ENCODE peak calls at places on chromosomes 11 and 22, in six cellular contexts. X is AG08395; T is NCI-H1417; E is BJ; P is stimulated activated naive CD8-positive, alpha-beta T cell treated with anti-CD3 and anti-CD28 coated beads, Interleukin-15, Interleukin-2, amounts not matched to agents 100 U/mL and 50 U/mL, for 24 hours; J is left cardiac atrium. I is an unnamed sample.

GRCh38 chr11:5767056-5767455 is 13.0 kb downstream of the OR52N4 start:
- DNase-seq in X (no peak), T (no peak), E (no peak), P (no peak), J (no peak), I (no peak)

GRCh38 chr11:3022982-3023381 is 30.9 kb upstream of the NAP1L4 start:
- DNase-seq in X (peak; percentile 78), T (no peak), E (peak; percentile 45), P (no peak), J (no peak), I (no peak)

GRCh38 chr22:48391171-48391711 is 1436.4 kb downstream of the BRD1 start:
- DNase-seq in X (no peak), T (peak; percentile 47), E (no peak), P (no peak), J (no peak), I (no peak)

GRCh38 chr11:2135648-2136201 is 3.5 kb downstream of the IGF2 start:
- DNase-seq in X (no peak), T (no peak), E (no peak), P (no peak), J (no peak), I (no peak)

GRCh38 chr22:23222875-23223565 is 42.7 kb downstream of the BCR start:
- DNase-seq in X (no peak), T (no peak), E (no peak), P (no peak), J (no peak), I (no peak)

GRCh38 chr11:120186799-120187591 is 23.8 kb upstream of the OAF start:
- DNase-seq in X (peak; percentile 40), T (no peak), E (no peak), P (peak; percentile 20), J (no peak), I (peak; percentile 60)

GRCh38 chr11:21465203-21465602 is 727.7 kb upstream of the ANO5 start:
- DNase-seq in X (no peak), T (peak; percentile 45), E (no peak), P (no peak), J (no peak), I (no peak)

GRCh38 chr11:2156416-2157182 is 4.4 kb downstream of the INS start:
- DNase-seq in X (peak; percentile 88), T (peak; percentile 78), E (no peak), P (peak; percentile 71), J (peak; percentile 71), I (peak; percentile 77)

GRCh38 chr22:20268350-20269012 is 363 bp upstream of the RTN4R start:
- DNase-seq in X (peak; percentile 65), T (peak; percentile 43), E (no peak), P (peak; percentile 75), J (peak; percentile 70), I (peak; percentile 53)

GRCh38 chr11:75499423-75500305 is 26.1 kb downstream of the GDPD5 start:
- DNase-seq in X (peak; percentile 97), T (no peak), E (peak; percentile 98), P (no peak), J (peak; percentile 55), I (no peak)

GRCh38 chr11:126384449-126385070 is 29.1 kb downstream of the ST3GAL4 start:
- DNase-seq in X (no peak), T (no peak), E (no peak), P (no peak), J (no peak), I (no peak)

GRCh38 chr11:19822531-19822930 is 109.9 kb downstream of the NAV2 start:
- DNase-seq in X (no peak), T (no peak), E (no peak), P (no peak), J (no peak), I (no peak)

GRCh38 chr22:20418211-20418788 is 19.3 kb downstream of the SCARF2 start:
- DNase-seq in X (peak; percentile 85), T (peak; percentile 77), E (no peak), P (peak; percentile 73), J (peak; percentile 89), I (peak; percentile 85)

GRCh38 chr11:116452447-116452846 is 320.3 kb downstream of the BUD13 start:
- DNase-seq in X (no peak), T (no peak), E (no peak), P (no peak), J (no peak), I (no peak)

GRCh38 chr11:74175923-74176322 is 4.8 kb downstream of the PPME1 start:
- DNase-seq in X (no peak), T (no peak), E (no peak), P (no peak), J (no peak), I (no peak)

GRCh38 chr22:37130031-37130430 is 19.7 kb downstream of the IL2RB start:
- DNase-seq in X (no peak), T (no peak), E (no peak), P (no peak), J (no peak), I (no peak)

GRCh38 chr22:19706661-19707151 is 7.6 kb upstream of the SEPTIN5 start:
- DNase-seq in X (no peak), T (no peak), E (no peak), P (no peak), J (no peak), I (no peak)

GRCh38 chr11:6736495-6737121 is 35.2 kb downstream of the OR2AG2 start:
- DNase-seq in X (no peak), T (no peak), E (no peak), P (no peak), J (no peak), I (no peak)

GRCh38 chr22:31825513-31825912 is 71.7 kb downstream of the DEPDC5 start:
- DNase-seq in X (peak; percentile 11), T (no peak), E (no peak), P (no peak), J (no peak), I (no peak)

GRCh38 chr11:27688076-27688475 is 12.2 kb downstream of the BDNF start:
- DNase-seq in X (no peak), T (peak; percentile 59), E (no peak), P (no peak), J (no peak), I (no peak)

GRCh38 chr22:49009359-49010063 is 818.2 kb downstream of the BRD1 start:
- DNase-seq in X (no peak), T (no peak), E (no peak), P (no peak), J (no peak), I (no peak)

GRCh38 chr11:7597620-7598019 is 75.7 kb downstream of the CYB5R2 start:
- DNase-seq in X (no peak), T (peak; percentile 86), E (no peak), P (no peak), J (no peak), I (no peak)

GRCh38 chr22:27435839-27436581 is 365.5 kb downstream of the MN1 start:
- DNase-seq in X (peak; percentile 73), T (no peak), E (no peak), P (no peak), J (peak; percentile 73), I (peak; percentile 72)

GRCh38 chr11:125943661-125944349 is 2.0 kb upstream of the VSIG10L2 start:
- DNase-seq in X (no peak), T (no peak), E (no peak), P (no peak), J (no peak), I (no peak)

GRCh38 chr11:28760676-28761390 is 652.6 kb downstream of the METTL15 start:
- DNase-seq in X (no peak), T (peak; percentile 18), E (no peak), P (no peak), J (no peak), I (no peak)

GRCh38 chr11:34621876-34622275 is 983 bp downstream of the EHF start:
- DNase-seq in X (no peak), T (no peak), E (no peak), P (no peak), J (no peak), I (no peak)

GRCh38 chr11:114326776-114327175 is 30.6 kb downstream of the NNMT start:
- DNase-seq in X (no peak), T (no peak), E (no peak), P (no peak), J (no peak), I (no peak)

GRCh38 chr11:124115782-124116616 is 749 bp downstream of the VWA5A start:
- DNase-seq in X (peak; percentile 3), T (peak; percentile 71), E (no peak), P (peak; percentile 5), J (peak; percentile 26), I (no peak)

GRCh38 chr22:46791201-46791731 is 28.8 kb downstream of the TBC1D22A start:
- DNase-seq in X (peak; percentile 86), T (no peak), E (no peak), P (peak; percentile 76), J (peak; percentile 69), I (no peak)

GRCh38 chr22:27679722-27680488 is 121.7 kb downstream of the MN1 start:
- DNase-seq in X (no peak), T (no peak), E (no peak), P (no peak), J (no peak), I (no peak)

GRCh38 chr22:24069721-24070120 is 58.6 kb downstream of the CABIN1 start:
- DNase-seq in X (no peak), T (no peak), E (no peak), P (no peak), J (no peak), I (no peak)

GRCh38 chr11:7154881-7155344 is 66.1 kb downstream of the RBMXL2 start:
- DNase-seq in X (no peak), T (no peak), E (no peak), P (no peak), J (no peak), I (no peak)